ENCODE peak calls at places on chromosomes 4 and X, in six cellular contexts. N is transverse colon; V is CD8-positive, alpha-beta T cell; Z is gastrocnemius medialis; L is breast epithelium; P is lower lobe of right lung. T is an unnamed sample.

GRCh38 chr4:138841341-138841740 is 174.2 kb upstream of the NOCT start:
- DNase-seq in N (no peak), Z (no peak), L (no peak), P (no peak), V (no peak), T (no peak)

GRCh38 chr4:94757192-94758140 is at the start of gene BMPR1B:
- DNase-seq in Z (no peak), N (no peak), P (no peak), V (no peak), L (no peak), T (peak; percentile 65)

GRCh38 chr4:144090744-144091143 is 49.8 kb downstream of the GYPA start:
- DNase-seq in V (no peak), Z (no peak), P (no peak), N (no peak), L (no peak), T (no peak)

GRCh38 chrX:6041630-6042029 is 187.0 kb downstream of the NLGN4X start:
- DNase-seq in L (no peak), N (no peak), V (no peak), Z (no peak), P (no peak), T (no peak)

GRCh38 chrX:54358424-54359211 is 772 bp upstream of the WNK3 start:
- DNase-seq in L (peak; percentile 50), V (peak; percentile 37), Z (no peak), P (peak; percentile 51), N (peak; percentile 20), T (peak; percentile 71)

GRCh38 chr4:177374966-177375365 is 65.3 kb downstream of the NEIL3 start:
- DNase-seq in Z (no peak), V (no peak), L (no peak), N (no peak), P (no peak), T (no peak)

GRCh38 chr4:56683455-56683854 is 2.4 kb upstream of the HOPX start:
- DNase-seq in L (no peak), V (no peak), P (no peak), Z (no peak), N (no peak), T (no peak)

GRCh38 chr4:140004580-140005314 is 149.2 kb downstream of the MAML3 start:
- DNase-seq in Z (peak; percentile 46), L (peak; percentile 55), P (peak; percentile 51), V (no peak), N (no peak), T (peak; percentile 69)

GRCh38 chrX:150326843-150327242 is 36.3 kb upstream of the MAMLD1 start:
- DNase-seq in V (no peak), L (no peak), N (no peak), P (no peak), Z (no peak), T (no peak)

GRCh38 chr4:175054980-175055379 is 136.8 kb downstream of the ADAM29 start:
- DNase-seq in V (no peak), P (no peak), N (no peak), L (no peak), Z (no peak), T (no peak)

GRCh38 chrX:110284159-110284558 is 33.7 kb downstream of the AMMECR1 start:
- DNase-seq in Z (no peak), P (no peak), N (no peak), V (no peak), L (no peak), T (no peak)

GRCh38 chr4:79576480-79576803 is 168.4 kb upstream of the GK2 start:
- DNase-seq in L (no peak), Z (no peak), V (no peak), N (no peak), P (no peak), T (no peak)

GRCh38 chr4:180134116-180134866 is 2108.9 kb upstream of the TENM3 start:
- DNase-seq in V (no peak), Z (no peak), L (no peak), N (peak; percentile 23), P (no peak), T (no peak)

GRCh38 chr4:38150021-38150671 is 189.9 kb downstream of the PTTG2 start:
- DNase-seq in N (no peak), P (no peak), L (no peak), Z (no peak), V (no peak), T (no peak)

GRCh38 chr4:125254111-125254510 is 60.6 kb upstream of the FAT4 start:
- DNase-seq in Z (no peak), V (no peak), L (no peak), N (no peak), P (no peak), T (no peak)

GRCh38 chrX:21375795-21376069 is 1.5 kb downstream of the CNKSR2 start:
- DNase-seq in Z (no peak), V (no peak), P (no peak), L (no peak), N (no peak), T (no peak)

GRCh38 chr4:81213671-81214070 is 1.4 kb downstream of the PRKG2 start:
- DNase-seq in V (no peak), L (no peak), Z (no peak), P (no peak), N (no peak), T (no peak)

GRCh38 chrX:155949098-155949497 is 48.4 kb upstream of the IL9R start:
- DNase-seq in P (no peak), V (no peak), Z (no peak), L (no peak), N (no peak), T (no peak)

GRCh38 chr4:153729901-153730300 is 29.9 kb downstream of the RNF175 start:
- DNase-seq in N (no peak), Z (no peak), L (no peak), V (no peak), P (no peak), T (no peak)

GRCh38 chr4:113678651-113679050 is 82.9 kb downstream of the CAMK2D start:
- DNase-seq in N (no peak), L (no peak), V (no peak), Z (no peak), P (no peak), T (no peak)

GRCh38 chrX:2385224-2385623 is 115.6 kb downstream of the DHRSX start:
- DNase-seq in P (no peak), V (no peak), Z (no peak), N (no peak), L (no peak), T (no peak)

GRCh38 chrX:110218591-110218990 is 99.3 kb downstream of the AMMECR1 start:
- DNase-seq in V (no peak), P (no peak), Z (no peak), L (no peak), N (no peak), T (no peak)

GRCh38 chr4:13544556-13545393 is 467 bp upstream of the NKX3-2 start:
- DNase-seq in Z (no peak), V (no peak), L (no peak), N (peak; percentile 81), P (peak; percentile 76), T (peak; percentile 67)

GRCh38 chr4:12633058-12633651 is 851.0 kb downstream of the RAB28 start:
- DNase-seq in Z (peak; percentile 8), P (peak; percentile 73), L (peak; percentile 81), V (peak; percentile 65), N (peak; percentile 85), T (peak; percentile 71)

GRCh38 chr4:21415728-21416127 is 532.8 kb downstream of the KCNIP4 start:
- DNase-seq in N (no peak), L (no peak), P (no peak), Z (no peak), V (no peak), T (no peak)

DNA sequence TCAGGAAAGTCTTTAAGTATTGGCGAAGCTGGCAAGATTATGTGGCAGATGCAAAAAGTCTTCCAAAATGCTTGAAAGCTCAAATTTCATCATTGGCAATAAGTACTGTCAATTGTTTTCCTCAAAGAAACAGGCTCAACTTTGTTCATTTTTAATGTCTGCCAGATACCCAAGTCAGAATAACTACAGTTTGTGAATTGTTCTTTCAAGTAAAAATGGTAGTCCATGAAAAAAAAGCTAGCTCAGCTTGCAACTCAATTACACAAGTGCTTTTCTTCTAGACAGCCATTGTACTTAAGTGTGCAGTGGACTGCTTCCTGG is 70.5 kb downstream of the AFF1 start:
- DNase-seq in Z (no peak), V (no peak), N (no peak), L (no peak), P (no peak), T (no peak)
- H3K4me1 ChIP-seq in Z (peaks cover 51% of the 10 kb centered on the region), V (peaks cover 35% of the 10 kb centered on the region), N (peaks cover 29% of the 10 kb centered on the region), L (no peaks in the 10 kb centered on the region), P (peaks cover 49% of the 10 kb centered on the region), T (no peaks in the 10 kb centered on the region)

GRCh38 chr4:8045909-8046308 is 106.2 kb upstream of the AFAP1 start:
- DNase-seq in P (no peak), V (no peak), N (peak; percentile 35), L (no peak), Z (no peak), T (no peak)
- TF ChIP-seq CTCF in P (no peak), V (no peak), N (no peak), L (no peak), Z (no peak), T (no peak)

DNA sequence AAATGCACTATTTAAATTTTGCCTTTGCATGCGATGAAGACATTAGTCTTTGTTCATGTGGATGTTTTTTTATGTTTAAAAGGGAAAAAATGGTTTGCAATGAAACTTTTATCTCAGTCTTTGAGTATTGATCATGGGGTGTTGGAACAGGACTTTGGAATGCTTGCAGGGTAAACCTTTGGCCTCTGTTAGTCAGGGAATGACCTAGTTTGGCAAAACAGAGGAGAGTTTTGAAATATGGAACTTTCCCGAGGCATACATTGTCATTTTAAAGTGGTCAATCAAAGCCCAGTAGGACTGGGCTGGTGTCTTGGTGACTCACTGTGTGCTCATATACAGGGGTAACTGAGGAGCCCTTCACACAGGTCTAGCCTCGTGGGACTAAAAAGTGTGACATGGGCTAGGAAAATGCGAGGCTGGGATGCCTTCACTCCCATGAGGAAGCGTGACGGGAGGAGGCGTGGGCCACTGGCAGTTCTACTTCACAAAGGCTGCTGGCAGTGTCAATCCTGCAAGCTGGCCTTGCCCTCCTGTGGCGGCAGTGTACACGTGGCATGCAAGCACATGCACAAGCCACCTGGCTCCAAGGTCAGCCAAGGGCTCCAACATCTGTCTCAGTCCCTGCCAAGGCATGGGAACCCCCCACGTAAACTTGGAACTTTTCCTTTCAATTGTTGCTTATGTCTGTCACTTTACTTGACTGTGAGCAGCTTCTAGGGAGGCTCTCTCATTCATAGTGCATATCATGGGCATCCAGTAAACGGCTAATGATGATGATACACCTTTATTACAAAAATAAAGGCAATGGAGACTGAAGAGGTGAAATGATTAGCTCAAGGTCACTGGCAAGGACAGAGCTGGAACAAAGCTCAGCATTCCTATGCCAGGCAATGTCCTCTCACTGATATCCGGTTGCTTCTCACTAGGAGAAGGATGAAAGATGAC is 5.2 kb upstream of the F11 start:
- DNase-seq in L (no peak), P (no peak), N (no peak), V (no peak), Z (no peak), T (no peak)
- H3K4me1 ChIP-seq in L (no peaks in the 10 kb centered on the region), P (no peaks in the 10 kb centered on the region), N (no peaks in the 10 kb centered on the region), V (no peaks in the 10 kb centered on the region), Z (peaks cover 4% of the 10 kb centered on the region), T (no peaks in the 10 kb centered on the region)

GRCh38 chrX:132618810-132619209 is 130.0 kb upstream of the MBNL3 start:
- DNase-seq in L (no peak), N (no peak), V (no peak), P (no peak), Z (no peak), T (no peak)

GRCh38 chrX:132612990-132613564 is 124.2 kb upstream of the MBNL3 start:
- DNase-seq in L (no peak), Z (no peak), P (peak; percentile 49), V (peak; percentile 37), N (peak; percentile 27), T (no peak)

GRCh38 chrX:132614297-132614696 is 125.5 kb upstream of the MBNL3 start:
- DNase-seq in P (no peak), N (no peak), Z (no peak), L (no peak), V (no peak), T (no peak)

GRCh38 chrX:132613801-132614200 is 125.0 kb upstream of the MBNL3 start:
- DNase-seq in N (no peak), L (no peak), V (no peak), Z (no peak), P (no peak), T (no peak)

GRCh38 chrX:132615396-132616131 is 126.7 kb upstream of the MBNL3 start:
- DNase-seq in P (peak; percentile 30), V (peak; percentile 39), N (peak; percentile 51), Z (no peak), L (no peak), T (no peak)
- TF ChIP-seq CTCF in P (peak; percentile 45), V (peak; percentile 15), N (no peak), Z (no peak), L (peak; percentile 33), T (peak; percentile 8)

T was measured in tibial artery.